ENCODE peak calls at places on chromosome 6, in six cellular contexts. X is bronchial epithelial cell, N is HCT116, I is choroid plexus epithelial cell, H is psoas muscle, Y is AG09309. C is an unnamed sample.

GRCh38 chr6:26473429-26473757 is 15.6 kb downstream of the BTN2A1 start:
- DNase-seq in N (no peak), H (no peak), X (no peak), I (no peak), Y (no peak), C (no peak)

GRCh38 chr6:40349566-40350192 is 237.5 kb downstream of the LRFN2 start:
- DNase-seq in I (no peak), X (no peak), H (no peak), Y (no peak), N (no peak), C (no peak)

GRCh38 chr6:56144538-56145324 is 102.6 kb downstream of the COL21A1 start:
- DNase-seq in Y (peak), N (no peak), X (peak), I (peak), H (no peak), C (peak)

GRCh38 chr6:3732345-3733141 is 19.0 kb downstream of the PXDC1 start:
- DNase-seq in N (no peak), I (peak), X (peak), Y (peak), H (peak), C (peak)

GRCh38 chr6:46719099-46719498 is 16.1 kb downstream of the PLA2G7 start:
- DNase-seq in H (no peak), Y (no peak), I (peak), N (peak), X (peak), C (peak)

GRCh38 chr6:33958208-33958862 is 154.5 kb upstream of the MLN start:
- DNase-seq in Y (no peak), H (no peak), X (no peak), I (peak), N (no peak), C (no peak)

GRCh38 chr6:27224729-27225128 is 22.8 kb upstream of the PRSS16 start:
- DNase-seq in X (no peak), Y (no peak), H (no peak), I (no peak), N (no peak), C (no peak)

GRCh38 chr6:133408543-133408942 is 167.4 kb downstream of the EYA4 start:
- DNase-seq in N (no peak), I (no peak), X (peak), H (no peak), Y (no peak), C (peak)

GRCh38 chr6:109671721-109672120 is 19.3 kb downstream of the AK9 start:
- DNase-seq in Y (peak), N (no peak), I (peak), X (no peak), H (no peak), C (no peak)

GRCh38 chr6:96450760-96451116 is 70.9 kb upstream of the UFL1 start:
- DNase-seq in I (no peak), H (no peak), Y (no peak), N (no peak), X (no peak), C (no peak)

GRCh38 chr6:49142422-49143151 is 320.5 kb downstream of the MMUT start:
- DNase-seq in H (no peak), Y (no peak), I (no peak), X (no peak), N (no peak), C (no peak)

GRCh38 chr6:123808556-123808955 is 4.9 kb downstream of the NKAIN2 start:
- DNase-seq in Y (no peak), X (peak), H (no peak), I (no peak), N (no peak), C (peak)

GRCh38 chr6:36657265-36657664 is 21.2 kb upstream of the CDKN1A start:
- DNase-seq in N (no peak), Y (no peak), X (no peak), H (no peak), I (no peak), C (no peak)

GRCh38 chr6:143128346-143129015 is 67.8 kb downstream of the AIG1 start:
- DNase-seq in I (no peak), X (no peak), H (no peak), N (no peak), Y (no peak), C (no peak)

GRCh38 chr6:6865601-6866000 is 242.2 kb upstream of the RREB1 start:
- DNase-seq in N (no peak), Y (no peak), I (no peak), H (no peak), X (no peak), C (no peak)

GRCh38 chr6:131014080-131014776 is 48.8 kb downstream of the EPB41L2 start:
- DNase-seq in H (no peak), N (no peak), X (no peak), Y (no peak), I (no peak), C (no peak)

GRCh38 chr6:160519603-160520042 is 144.5 kb downstream of the LPA start:
- DNase-seq in Y (no peak), I (peak), H (no peak), X (peak), N (peak), C (peak)

GRCh38 chr6:37483917-37484785 is 15.5 kb downstream of the CCDC167 start:
- DNase-seq in I (peak), N (no peak), X (peak), Y (no peak), H (peak), C (peak)

GRCh38 chr6:136174510-136174909 is 75.6 kb downstream of the MTFR2 start:
- DNase-seq in I (peak), N (no peak), X (no peak), H (no peak), Y (no peak), C (no peak)

DNA sequence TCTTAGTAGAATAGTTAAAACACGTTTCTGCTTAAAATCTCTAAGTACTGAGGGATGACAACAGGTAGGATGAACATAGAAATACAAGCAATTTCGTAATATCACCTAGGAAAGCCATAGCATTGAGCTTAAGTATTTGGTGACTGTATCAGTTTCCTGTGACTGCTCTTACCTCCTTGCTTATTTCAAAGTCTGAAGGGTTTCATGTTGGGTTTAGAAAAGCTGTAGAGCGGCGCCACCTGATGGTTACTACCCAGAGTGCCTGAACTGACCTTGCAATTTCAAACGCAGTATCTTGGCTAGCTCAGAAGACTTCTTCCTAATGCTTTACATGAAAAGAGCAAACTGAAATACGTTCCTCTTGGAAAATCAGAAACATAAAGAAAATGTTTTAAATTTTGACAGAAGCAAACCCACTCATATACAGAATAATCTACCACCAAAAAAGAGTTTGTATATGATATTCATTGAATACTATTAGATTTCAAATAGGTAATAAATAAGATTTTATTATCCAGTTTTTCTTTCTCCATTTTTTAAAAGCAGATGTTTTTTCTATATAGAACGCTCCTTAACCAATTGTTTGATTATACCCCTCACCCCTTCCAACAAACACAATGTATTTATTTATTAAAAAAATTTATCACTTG is 82.3 kb upstream of the RIPOR2 start:
- DNase-seq in X (peak), Y (no peak), N (peak), H (peak), I (peak), C (peak)
- TF ChIP-seq CTCF in X (peak), Y (peak), N (peak), H (peak), I (peak), C (peak)

GRCh38 chr6:134447883-134448387 is 130.0 kb upstream of the SGK1 start:
- DNase-seq in I (peak), X (peak), H (no peak), N (no peak), Y (peak), C (peak)

GRCh38 chr6:134447423-134447822 is 129.5 kb upstream of the SGK1 start:
- DNase-seq in Y (no peak), N (no peak), X (peak), H (no peak), I (peak), C (peak)

GRCh38 chr6:134449004-134449403 is 131.1 kb upstream of the SGK1 start:
- DNase-seq in N (no peak), X (no peak), I (no peak), Y (no peak), H (no peak), C (no peak)

GRCh38 chr6:134446901-134447300 is 129.0 kb upstream of the SGK1 start:
- DNase-seq in X (peak), H (no peak), N (no peak), Y (no peak), I (no peak), C (peak)

DNA sequence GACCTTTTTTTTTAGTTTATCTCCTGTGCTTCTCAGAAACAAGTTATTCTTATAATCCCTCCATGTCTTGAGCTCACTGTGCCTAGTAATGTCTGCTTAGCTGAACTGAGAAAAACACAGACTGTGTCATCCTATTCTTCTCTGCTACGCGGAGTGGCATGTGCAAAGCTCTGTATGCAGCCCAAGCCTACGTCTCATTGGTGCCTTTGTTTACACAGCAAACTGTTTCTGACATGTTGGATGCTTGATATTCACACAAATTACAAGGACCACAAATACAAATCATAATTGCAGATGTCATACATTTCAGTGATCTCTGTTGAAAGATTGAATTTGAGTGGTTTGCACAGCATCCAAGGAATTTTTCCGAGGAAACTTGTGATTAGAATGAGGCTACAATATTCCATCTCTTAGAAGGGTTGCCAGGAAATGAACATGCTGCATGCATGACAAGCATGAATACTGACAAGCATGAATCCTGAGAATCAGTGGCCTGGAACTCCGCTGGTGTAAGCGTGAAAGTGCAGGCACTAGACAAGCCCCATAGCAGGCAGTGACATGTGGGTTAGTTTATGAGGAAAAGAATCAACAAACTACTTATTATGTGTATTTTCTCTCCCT is 128.4 kb upstream of the SGK1 start:
- DNase-seq in N (no peak), I (peak), H (no peak), Y (no peak), X (peak), C (peak)
- H3K4me3 ChIP-seq in N (no peak), I (no peak), H (no peak), Y (no peak), X (no peak), C (no peak)

DNA sequence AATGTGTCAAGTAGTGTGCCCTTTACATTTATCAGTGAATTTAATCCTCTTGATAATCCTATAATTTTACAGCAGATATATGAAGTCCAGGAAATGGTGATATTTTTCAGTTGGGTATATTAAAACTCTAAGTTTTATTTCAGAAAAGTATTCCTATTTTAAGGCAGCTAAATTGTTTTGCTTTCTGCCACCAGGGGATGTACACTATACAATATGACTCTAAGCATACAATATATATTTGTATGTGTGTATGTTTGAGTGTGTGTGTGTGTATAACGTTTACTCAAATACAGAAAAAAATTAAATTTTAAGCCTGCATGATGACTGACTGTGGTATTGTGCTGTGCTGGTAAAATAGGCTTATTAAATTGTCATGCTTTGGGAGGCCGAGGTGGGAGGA is 102.0 kb upstream of the RUNX2 start:
- DNase-seq in X (no peak), H (no peak), N (no peak), Y (no peak), I (no peak), C (no peak)
- TF ChIP-seq CTCF in X (no peak), H (no peak), N (peak), Y (no peak), I (no peak), C (no peak)

GRCh38 chr6:165663736-165664552 is 903 bp upstream of the PDE10A start:
- DNase-seq in N (no peak), Y (no peak), X (peak), I (no peak), H (no peak), C (peak)

GRCh38 chr6:165662041-165662491 is 975 bp downstream of the PDE10A start:
- DNase-seq in Y (no peak), H (peak), I (peak), N (no peak), X (no peak), C (peak)

GRCh38 chr6:165664553-165665383 is 1.7 kb upstream of the PDE10A start:
- DNase-seq in H (no peak), Y (no peak), X (no peak), N (no peak), I (peak), C (no peak)

GRCh38 chr6:165662671-165663282 is at the start of gene PDE10A:
- DNase-seq in X (no peak), H (peak), I (peak), N (no peak), Y (no peak), C (peak)

DNA sequence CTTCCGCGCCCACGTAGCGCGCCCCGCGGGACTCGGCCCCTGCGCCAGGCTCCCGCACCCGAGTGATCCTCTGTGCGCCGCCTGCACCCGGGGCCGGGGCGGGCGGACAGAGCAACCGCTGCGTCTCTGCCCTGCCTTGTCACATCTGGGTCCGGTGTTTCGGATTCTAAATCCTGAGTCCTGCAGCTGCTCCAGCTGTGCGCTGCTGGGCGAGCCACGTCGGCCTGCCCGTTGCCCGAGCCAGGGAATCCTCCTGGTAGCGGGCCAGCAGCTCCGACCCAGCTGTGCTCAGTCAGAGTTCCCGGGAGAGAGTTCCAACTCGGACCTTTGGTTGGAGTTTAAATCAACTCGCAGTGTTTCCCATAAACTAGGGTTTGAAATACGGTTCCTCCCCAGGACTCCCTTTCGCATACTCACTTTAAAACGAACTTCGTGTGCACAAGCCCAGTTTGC is 268 bp upstream of the PDE10A start:
- DNase-seq in Y (no peak), H (peak), I (peak), N (no peak), X (no peak), C (peak)
- H3K4me3 ChIP-seq in Y (peak), H (peak), I (peak), N (no peak), X (no peak), C (no peak)

GRCh38 chr6:42136508-42137191 is 5.8 kb downstream of the C6orf132 start:
- DNase-seq in H (no peak), X (peak), Y (no peak), I (peak), N (peak), C (peak)

GRCh38 chr6:42135722-42136121 is 6.7 kb downstream of the C6orf132 start:
- DNase-seq in I (no peak), N (no peak), H (no peak), Y (no peak), X (no peak), C (no peak)

GRCh38 chr6:42135161-42135560 is 7.3 kb downstream of the C6orf132 start:
- DNase-seq in I (no peak), X (no peak), H (no peak), Y (no peak), N (no peak), C (no peak)

GRCh38 chr6:42131531-42131930 is 10.9 kb downstream of the C6orf132 start:
- DNase-seq in H (no peak), I (peak), X (peak), N (no peak), Y (no peak), C (peak)

DNA sequence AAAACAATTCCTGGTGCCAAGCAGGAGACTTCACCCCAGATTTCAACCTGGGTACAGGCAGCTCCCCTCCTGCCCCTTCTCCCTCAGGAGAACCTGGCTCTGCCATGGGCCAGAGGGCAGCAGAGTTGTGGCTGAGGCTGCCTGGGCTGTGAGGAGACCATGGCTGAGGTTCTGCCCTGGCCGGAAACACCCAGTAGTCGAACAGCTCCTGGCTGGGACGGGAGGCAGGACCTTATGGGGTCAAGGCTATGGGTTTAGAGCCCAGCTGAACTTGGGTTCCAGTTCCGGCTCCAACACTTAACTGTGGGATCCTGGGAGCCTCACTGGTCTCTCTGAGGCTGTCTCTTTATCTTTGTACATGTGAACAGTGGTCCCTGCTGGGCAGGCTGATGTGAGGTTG is 8.5 kb downstream of the C6orf132 start:
- DNase-seq in H (no peak), Y (no peak), N (no peak), I (no peak), X (no peak), C (no peak)
- TF ChIP-seq CTCF in H (no peak), Y (no peak), N (no peak), I (no peak), X (no peak), C (no peak)

C was measured in epithelial cell of esophagus.